ENCODE peak calls at places on chromosomes 1 and 21, in six cellular contexts. M is PC-3, G is neuronal stem cell, F is epithelial cell of prostate, T is tibial artery, J is IMR-90. R is an unnamed sample.

GRCh38 chr21:38857152-38857825 is 51.6 kb downstream of the ETS2 start:
- DNase-seq in M (no peak), G (no peak), F (no peak), T (no peak), J (no peak), R (no peak)

GRCh38 chr21:32007461-32007860 is 134.6 kb downstream of the HUNK start:
- DNase-seq in M (peak), G (no peak), F (no peak), T (no peak), J (peak), R (no peak)

GRCh38 chr1:243730499-243731150 is 119.4 kb downstream of the AKT3 start:
- DNase-seq in M (no peak), G (no peak), F (no peak), T (no peak), J (no peak), R (peak)

GRCh38 chr1:14265515-14265914 is 333.0 kb upstream of the KAZN start:
- DNase-seq in M (no peak), G (no peak), F (no peak), T (no peak), J (no peak), R (no peak)

GRCh38 chr1:183349201-183349711 is 68.9 kb downstream of the NMNAT2 start:
- DNase-seq in M (no peak), G (no peak), F (no peak), T (no peak), J (peak), R (no peak)

GRCh38 chr1:86370627-86371026 is 25.5 kb downstream of the ODF2L start:
- DNase-seq in M (no peak), G (no peak), F (no peak), T (no peak), J (peak), R (no peak)

GRCh38 chr1:156874142-156874541 is 13.5 kb downstream of the NTRK1 start:
- DNase-seq in M (no peak), G (no peak), F (no peak), T (no peak), J (no peak), R (no peak)

GRCh38 chr1:36238433-36238832 is 14.2 kb downstream of the THRAP3 start:
- DNase-seq in M (no peak), G (no peak), F (no peak), T (no peak), J (peak), R (no peak)

GRCh38 chr1:166484471-166484870 is 317.7 kb upstream of the FAM78B start:
- DNase-seq in M (no peak), G (no peak), F (no peak), T (no peak), J (no peak), R (no peak)

GRCh38 chr1:21572141-21572540 is 62.9 kb downstream of the ALPL start:
- DNase-seq in M (no peak), G (no peak), F (no peak), T (no peak), J (no peak), R (no peak)

GRCh38 chr1:159239551-159240220 is 35.0 kb downstream of the ACKR1 start:
- DNase-seq in M (peak), G (no peak), F (no peak), T (no peak), J (no peak), R (no peak)

GRCh38 chr1:64986903-64987871 is 20.8 kb upstream of the JAK1 start:
- DNase-seq in M (no peak), G (no peak), F (no peak), T (no peak), J (peak), R (no peak)

GRCh38 chr1:241412646-241413045 is 55.6 kb upstream of the RGS7 start:
- DNase-seq in M (no peak), G (no peak), F (no peak), T (no peak), J (no peak), R (no peak)

GRCh38 chr1:73472810-73473209 is 725.2 kb downstream of the LRRIQ3 start:
- DNase-seq in M (no peak), G (no peak), F (no peak), T (no peak), J (no peak), R (no peak)

GRCh38 chr1:41794031-41794430 is 124.7 kb downstream of the HIVEP3 start:
- DNase-seq in M (no peak), G (no peak), F (no peak), T (no peak), J (no peak), R (no peak)

GRCh38 chr1:5508669-5509330 is 483.4 kb downstream of the NPHP4 start:
- DNase-seq in M (no peak), G (no peak), F (no peak), T (no peak), J (no peak), R (no peak)

GRCh38 chr1:9657521-9658032 is 6.0 kb downstream of the PIK3CD start:
- DNase-seq in M (no peak), G (no peak), F (no peak), T (no peak), J (no peak), R (no peak)

GRCh38 chr1:111209622-111210021 is 9.2 kb upstream of the DENND2D start:
- DNase-seq in M (no peak), G (no peak), F (peak), T (no peak), J (no peak), R (no peak)

GRCh38 chr1:194331758-194332157 is 1145.3 kb upstream of the B3GALT2 start:
- DNase-seq in M (no peak), G (no peak), F (no peak), T (no peak), J (peak), R (no peak)

GRCh38 chr1:1080122-1080753 is 6.1 kb upstream of the RNF223 start:
- DNase-seq in M (peak), G (peak), F (no peak), T (peak), J (peak), R (no peak)

GRCh38 chr1:31715097-31715872 is 11.5 kb upstream of the COL16A1 start:
- DNase-seq in M (peak), G (peak), F (no peak), T (peak), J (peak), R (peak)

GRCh38 chr1:20080441-20081330 is 10.7 kb downstream of the PLA2G5 start:
- DNase-seq in M (peak), G (no peak), F (no peak), T (no peak), J (no peak), R (peak)

GRCh38 chr1:21302747-21303715 is 12.8 kb upstream of the ECE1 start:
- DNase-seq in M (peak), G (no peak), F (no peak), T (no peak), J (peak), R (no peak)

GRCh38 chr21:27426196-27426595 is 459.3 kb upstream of the ADAMTS5 start:
- DNase-seq in M (no peak), G (no peak), F (no peak), T (no peak), J (no peak), R (no peak)

GRCh38 chr1:50989694-50990093 is 19.6 kb downstream of the CDKN2C start:
- DNase-seq in M (no peak), G (no peak), F (no peak), T (no peak), J (no peak), R (no peak)

GRCh38 chr1:113508364-113509164 is 118.2 kb downstream of the MAGI3 start:
- DNase-seq in M (no peak), G (no peak), F (no peak), T (no peak), J (no peak), R (no peak)

GRCh38 chr21:17818158-17819113 is 720 bp downstream of the C21orf91 start:
- DNase-seq in M (peak), G (peak), F (no peak), T (no peak), J (peak), R (no peak)

GRCh38 chr1:20634594-20635084 is 1.4 kb downstream of the PINK1 start:
- DNase-seq in M (peak), G (no peak), F (no peak), T (no peak), J (peak), R (no peak)

GRCh38 chr1:5742032-5742431 is 250.2 kb downstream of the NPHP4 start:
- DNase-seq in M (no peak), G (no peak), F (no peak), T (no peak), J (no peak), R (no peak)

GRCh38 chr1:6440198-6441126 is 15.9 kb downstream of the ESPN start:
- DNase-seq in M (peak), G (no peak), F (no peak), T (no peak), J (peak), R (no peak)

GRCh38 chr1:152442765-152443164 is 28.7 kb upstream of the CRNN start:
- DNase-seq in M (peak), G (no peak), F (peak), T (no peak), J (no peak), R (no peak)

GRCh38 chr1:221487781-221488520 is 253.9 kb downstream of the DUSP10 start:
- DNase-seq in M (peak), G (no peak), F (peak), T (no peak), J (peak), R (no peak)

GRCh38 chr1:74629283-74629682 is 44.3 kb downstream of the ERICH3 start:
- DNase-seq in M (no peak), G (no peak), F (no peak), T (no peak), J (no peak), R (no peak)

GRCh38 chr1:174954686-174955669 is 44.8 kb upstream of the CACYBP start:
- DNase-seq in M (no peak), G (no peak), F (no peak), T (no peak), J (no peak), R (no peak)

DNA sequence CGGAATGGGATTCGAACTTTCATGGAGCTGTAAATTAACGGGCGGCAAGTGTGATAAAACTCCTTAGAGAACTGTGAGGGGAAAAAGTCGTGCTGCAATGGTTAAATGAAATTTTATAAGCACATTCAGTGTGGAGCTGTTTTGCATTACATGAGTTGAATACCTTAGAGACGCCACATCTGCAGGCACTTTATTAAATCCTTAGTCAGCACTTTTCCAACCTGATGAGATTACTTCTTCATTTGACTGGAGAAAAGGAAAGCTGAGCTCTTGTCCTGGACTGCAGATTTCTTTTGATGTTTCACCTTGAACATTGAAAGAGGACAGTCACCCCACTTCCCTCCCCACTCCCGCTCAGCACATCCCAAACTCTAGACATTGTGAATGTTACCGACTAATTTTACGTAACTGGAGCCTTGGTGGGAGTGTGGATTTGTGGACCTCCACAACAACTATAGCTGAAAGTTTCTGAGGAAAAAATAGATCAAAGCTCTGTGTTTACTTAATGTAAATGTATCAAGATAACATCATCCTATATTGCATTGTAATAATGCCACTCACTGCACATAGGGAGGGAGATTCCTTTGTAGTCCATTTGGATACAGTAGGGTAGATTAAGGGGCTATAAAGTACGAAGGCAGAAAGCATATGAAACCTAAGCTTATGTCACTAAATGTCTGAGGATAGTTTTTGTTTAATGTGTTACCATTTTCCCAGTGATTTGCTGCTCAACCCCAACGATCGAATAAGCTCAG is 273.6 kb downstream of the TM2D1 start:
- DNase-seq in M (no peak), G (no peak), F (no peak), T (no peak), J (no peak), R (no peak)
- H3K27ac ChIP-seq in M (no peak), G (no peak), F (peak), T (peak), J (no peak), R (no peak)

GRCh38 chr1:205304046-205304694 is 17.4 kb downstream of the NUAK2 start:
- DNase-seq in M (no peak), G (no peak), F (no peak), T (no peak), J (no peak), R (no peak)

GRCh38 chr1:205300149-205300548 is 21.4 kb downstream of the NUAK2 start:
- DNase-seq in M (no peak), G (no peak), F (no peak), T (no peak), J (no peak), R (no peak)

GRCh38 chr1:205301220-205301821 is 20.2 kb downstream of the NUAK2 start:
- DNase-seq in M (peak), G (peak), F (no peak), T (no peak), J (peak), R (no peak)

GRCh38 chr1:205303247-205303888 is 18.2 kb downstream of the NUAK2 start:
- DNase-seq in M (no peak), G (no peak), F (no peak), T (no peak), J (no peak), R (no peak)

GRCh38 chr1:205301842-205302588 is 19.5 kb downstream of the NUAK2 start:
- DNase-seq in M (no peak), G (no peak), F (no peak), T (no peak), J (peak), R (no peak)
- H3K27ac ChIP-seq in M (peak), G (peak), F (peak), T (no peak), J (peak), R (no peak)

GRCh38 chr1:37317870-37318431 is 156.4 kb upstream of the ZC3H12A start:
- DNase-seq in M (no peak), G (no peak), F (no peak), T (no peak), J (no peak), R (no peak)

GRCh38 chr1:37318490-37318889 is 155.9 kb upstream of the ZC3H12A start:
- DNase-seq in M (no peak), G (no peak), F (no peak), T (no peak), J (no peak), R (no peak)

GRCh38 chr1:37319284-37319683 is 155.1 kb upstream of the ZC3H12A start:
- DNase-seq in M (no peak), G (no peak), F (no peak), T (no peak), J (no peak), R (no peak)

DNA sequence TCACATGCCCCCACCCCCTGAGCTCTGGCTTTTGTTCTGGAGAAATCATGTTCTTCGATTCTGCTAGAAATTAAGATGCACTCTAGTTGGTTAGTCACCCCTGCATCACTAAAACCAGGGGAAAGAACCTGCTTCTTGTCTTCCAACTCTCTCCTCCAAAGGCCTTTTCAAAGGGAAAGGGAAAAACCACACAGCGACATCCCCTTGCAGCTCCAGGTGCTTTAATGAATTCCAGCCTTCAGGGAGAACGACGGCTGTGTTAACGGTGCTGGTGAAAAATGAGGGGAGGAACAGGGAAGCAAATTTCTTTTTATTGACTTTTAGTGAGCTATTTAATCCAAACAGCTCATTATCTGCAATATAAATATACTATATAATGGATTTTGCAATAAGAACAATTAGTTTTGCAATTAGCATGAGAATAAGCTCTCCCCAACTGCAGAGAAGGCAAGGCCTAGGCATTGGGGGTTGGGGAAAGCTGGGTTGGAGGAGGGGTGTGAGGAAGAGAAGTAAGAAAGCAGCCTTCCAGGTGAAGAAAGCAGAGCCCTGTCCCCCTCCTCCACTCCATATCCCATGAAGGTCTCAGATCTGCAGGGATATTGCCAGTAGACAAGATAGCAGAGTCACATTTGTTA is 159.0 kb upstream of the ZC3H12A start:
- DNase-seq in M (no peak), G (no peak), F (no peak), T (no peak), J (no peak), R (no peak)
- H3K27ac ChIP-seq in M (no peak), G (no peak), F (no peak), T (no peak), J (no peak), R (no peak)

DNA sequence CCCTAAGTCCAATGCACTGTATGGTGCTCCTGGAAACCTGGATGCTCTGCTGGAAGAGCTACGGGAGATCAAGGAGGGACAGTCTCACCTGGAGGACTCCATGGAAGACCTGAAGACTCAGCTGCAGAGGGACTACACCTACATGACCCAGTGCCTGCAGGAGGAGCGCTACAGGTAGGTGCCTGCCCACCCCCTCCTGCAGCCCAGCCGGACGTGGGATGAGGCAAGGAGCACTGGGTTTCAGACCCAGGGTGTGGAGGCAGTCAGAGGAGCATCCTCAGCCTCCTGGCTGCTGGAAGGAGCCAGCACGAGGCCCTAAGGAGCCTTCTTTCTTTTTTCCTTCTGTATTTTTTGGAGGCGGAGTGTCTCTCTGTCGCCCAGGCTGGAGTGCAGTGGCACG is 42.0 kb downstream of the TMCC2 start:
- DNase-seq in M (no peak), G (no peak), F (no peak), T (no peak), J (no peak), R (no peak)
- H3K27ac ChIP-seq in M (no peak), G (no peak), F (no peak), T (no peak), J (no peak), R (peak)

GRCh38 chr1:223140551-223140950 is 2.5 kb downstream of the TLR5 start:
- DNase-seq in M (no peak), G (no peak), F (no peak), T (no peak), J (no peak), R (no peak)
- H3K27ac ChIP-seq in M (no peak), G (no peak), F (peak), T (no peak), J (no peak), R (no peak)

DNA sequence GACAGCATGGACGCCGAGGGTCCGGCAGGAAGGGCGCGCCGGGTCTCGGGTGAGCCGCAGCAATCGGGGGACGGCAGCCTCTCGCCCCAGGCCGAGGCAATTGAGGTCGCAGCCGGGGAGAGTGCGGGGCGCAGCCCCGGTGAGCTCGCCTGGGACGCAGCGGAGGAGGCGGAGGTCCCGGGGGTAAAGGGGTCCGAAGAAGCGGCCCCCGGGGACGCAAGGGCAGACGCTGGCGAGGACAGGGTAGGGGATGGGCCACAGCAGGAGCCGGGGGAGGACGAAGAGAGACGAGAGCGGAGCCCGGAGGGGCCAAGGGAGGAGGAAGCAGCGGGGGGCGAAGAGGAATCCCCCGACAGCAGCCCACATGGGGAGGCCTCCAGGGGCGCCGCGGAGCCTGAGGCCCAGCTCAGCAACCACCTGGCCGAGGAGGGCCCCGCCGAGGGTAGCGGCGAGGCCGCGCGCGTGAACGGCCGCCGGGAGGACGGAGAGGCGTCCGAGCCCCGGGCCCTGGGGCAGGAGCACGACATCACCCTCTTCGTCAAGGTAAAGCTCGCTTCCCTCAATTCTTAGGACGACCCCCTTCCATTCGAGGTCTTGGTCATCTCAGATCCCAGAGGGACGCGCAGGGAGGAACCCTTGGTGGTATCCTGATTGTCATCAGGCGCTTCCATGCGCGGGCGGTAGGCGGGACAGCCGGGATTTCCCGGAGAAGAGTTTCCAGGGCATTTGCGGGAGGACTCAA is 1.6 kb downstream of the CLIC6 start:
- DNase-seq in M (no peak), G (peak), F (no peak), T (peak), J (no peak), R (no peak)
- H3K27ac ChIP-seq in M (no peak), G (no peak), F (no peak), T (peak), J (no peak), R (no peak)

R was measured in substantia nigra.